ENCODE peak calls at places on chromosomes 3 and 15, in nine cellular contexts. One of them, this sample, is unnamed.

GRCh38 chr3:113287818-113288648 is 76.7 kb downstream of the BOC start:
- DNase-seq in GM23248: peak
- DNase-seq in kidney: no peak
- DNase-seq in neural progenitor cell: peak
- DNase-seq in mammary epithelial cell: peak
- DNase-seq in SK-N-SH: peak
- DNase-seq in HepG2: peak
- DNase-seq in endothelial cell of umbilical vein: peak
- DNase-seq in PC-3: peak
- DNase-seq in this sample: peak

GRCh38 chr3:10090181-10090580 is 17.9 kb downstream of the FANCD2OS start:
- DNase-seq in GM23248: no peak
- DNase-seq in kidney: no peak
- DNase-seq in neural progenitor cell: no peak
- DNase-seq in mammary epithelial cell: no peak
- DNase-seq in SK-N-SH: no peak
- DNase-seq in HepG2: no peak
- DNase-seq in endothelial cell of umbilical vein: no peak
- DNase-seq in PC-3: peak
- DNase-seq in this sample: no peak

GRCh38 chr15:57647071-57647790 is 55.5 kb downstream of the MYZAP start:
- DNase-seq in GM23248: peak
- DNase-seq in kidney: no peak
- DNase-seq in neural progenitor cell: no peak
- DNase-seq in mammary epithelial cell: no peak
- DNase-seq in SK-N-SH: no peak
- DNase-seq in HepG2: no peak
- DNase-seq in endothelial cell of umbilical vein: peak
- DNase-seq in PC-3: no peak
- DNase-seq in this sample: no peak

GRCh38 chr3:14130707-14131106 is 5.9 kb downstream of the TMEM43 start:
- DNase-seq in GM23248: no peak
- DNase-seq in kidney: no peak
- DNase-seq in neural progenitor cell: no peak
- DNase-seq in mammary epithelial cell: no peak
- DNase-seq in SK-N-SH: no peak
- DNase-seq in HepG2: no peak
- DNase-seq in endothelial cell of umbilical vein: no peak
- DNase-seq in PC-3: no peak
- DNase-seq in this sample: no peak

GRCh38 chr3:65890328-65890727 is 148.4 kb downstream of the MAGI1 start:
- DNase-seq in GM23248: no peak
- DNase-seq in kidney: no peak
- DNase-seq in neural progenitor cell: no peak
- DNase-seq in mammary epithelial cell: no peak
- DNase-seq in SK-N-SH: no peak
- DNase-seq in HepG2: no peak
- DNase-seq in endothelial cell of umbilical vein: no peak
- DNase-seq in PC-3: no peak
- DNase-seq in this sample: no peak

GRCh38 chr15:48373855-48374421 is 42.7 kb downstream of the DUT start:
- DNase-seq in GM23248: peak
- DNase-seq in kidney: no peak
- DNase-seq in neural progenitor cell: no peak
- DNase-seq in mammary epithelial cell: peak
- DNase-seq in SK-N-SH: no peak
- DNase-seq in HepG2: no peak
- DNase-seq in endothelial cell of umbilical vein: peak
- DNase-seq in PC-3: peak
- DNase-seq in this sample: peak

GRCh38 chr15:67143646-67144045 is 78.2 kb downstream of the SMAD3 start:
- DNase-seq in GM23248: no peak
- DNase-seq in kidney: no peak
- DNase-seq in neural progenitor cell: no peak
- DNase-seq in mammary epithelial cell: no peak
- DNase-seq in SK-N-SH: no peak
- DNase-seq in HepG2: no peak
- DNase-seq in endothelial cell of umbilical vein: no peak
- DNase-seq in PC-3: peak
- DNase-seq in this sample: no peak

GRCh38 chr3:134103470-134103869 is 73.7 kb upstream of the SLCO2A1 start:
- DNase-seq in GM23248: no peak
- DNase-seq in kidney: no peak
- DNase-seq in neural progenitor cell: no peak
- DNase-seq in mammary epithelial cell: no peak
- DNase-seq in SK-N-SH: no peak
- DNase-seq in HepG2: no peak
- DNase-seq in endothelial cell of umbilical vein: no peak
- DNase-seq in PC-3: no peak
- DNase-seq in this sample: no peak

GRCh38 chr15:63244976-63245645 is 32.3 kb upstream of the APH1B start:
- DNase-seq in GM23248: peak
- DNase-seq in kidney: no peak
- DNase-seq in neural progenitor cell: no peak
- DNase-seq in mammary epithelial cell: no peak
- DNase-seq in SK-N-SH: no peak
- DNase-seq in HepG2: no peak
- DNase-seq in endothelial cell of umbilical vein: peak
- DNase-seq in PC-3: no peak
- DNase-seq in this sample: no peak

GRCh38 chr15:58597943-58598828 is 151.3 kb downstream of the ADAM10 start:
- DNase-seq in GM23248: no peak
- DNase-seq in kidney: no peak
- DNase-seq in neural progenitor cell: no peak
- DNase-seq in mammary epithelial cell: no peak
- DNase-seq in SK-N-SH: no peak
- DNase-seq in HepG2: no peak
- DNase-seq in endothelial cell of umbilical vein: no peak
- DNase-seq in PC-3: no peak
- DNase-seq in this sample: no peak

GRCh38 chr15:96053039-96054021 is 277.2 kb upstream of the NR2F2 start:
- DNase-seq in GM23248: peak
- DNase-seq in kidney: peak
- DNase-seq in neural progenitor cell: peak
- DNase-seq in mammary epithelial cell: peak
- DNase-seq in SK-N-SH: peak
- DNase-seq in HepG2: peak
- DNase-seq in endothelial cell of umbilical vein: peak
- DNase-seq in PC-3: peak
- DNase-seq in this sample: no peak
- H3K9ac ChIP-seq in GM23248: no peak
- H3K9ac ChIP-seq in kidney: peak
- H3K9ac ChIP-seq in neural progenitor cell: no peak
- H3K9ac ChIP-seq in mammary epithelial cell: no peak
- H3K9ac ChIP-seq in SK-N-SH: no peak
- H3K9ac ChIP-seq in HepG2: peak
- H3K9ac ChIP-seq in endothelial cell of umbilical vein: no peak
- H3K9ac ChIP-seq in PC-3: peak
- H3K9ac ChIP-seq in this sample: peak

GRCh38 chr3:56826831-56827722 is 25.3 kb upstream of the ARHGEF3 start:
- DNase-seq in GM23248: peak
- DNase-seq in kidney: no peak
- DNase-seq in neural progenitor cell: no peak
- DNase-seq in mammary epithelial cell: peak
- DNase-seq in SK-N-SH: no peak
- DNase-seq in HepG2: peak
- DNase-seq in endothelial cell of umbilical vein: no peak
- DNase-seq in PC-3: peak
- DNase-seq in this sample: peak

GRCh38 chr3:56822501-56822900 is 20.8 kb upstream of the ARHGEF3 start:
- DNase-seq in GM23248: no peak
- DNase-seq in kidney: no peak
- DNase-seq in neural progenitor cell: no peak
- DNase-seq in mammary epithelial cell: no peak
- DNase-seq in SK-N-SH: no peak
- DNase-seq in HepG2: no peak
- DNase-seq in endothelial cell of umbilical vein: no peak
- DNase-seq in PC-3: no peak
- DNase-seq in this sample: no peak

GRCh38 chr3:56823984-56824703 is 22.4 kb upstream of the ARHGEF3 start:
- DNase-seq in GM23248: no peak
- DNase-seq in kidney: no peak
- DNase-seq in neural progenitor cell: no peak
- DNase-seq in mammary epithelial cell: no peak
- DNase-seq in SK-N-SH: no peak
- DNase-seq in HepG2: no peak
- DNase-seq in endothelial cell of umbilical vein: no peak
- DNase-seq in PC-3: no peak
- DNase-seq in this sample: no peak

GRCh38 chr3:56825579-56826438 is 24.1 kb upstream of the ARHGEF3 start:
- DNase-seq in GM23248: peak
- DNase-seq in kidney: no peak
- DNase-seq in neural progenitor cell: peak
- DNase-seq in mammary epithelial cell: no peak
- DNase-seq in SK-N-SH: no peak
- DNase-seq in HepG2: no peak
- DNase-seq in endothelial cell of umbilical vein: no peak
- DNase-seq in PC-3: no peak
- DNase-seq in this sample: no peak

DNA sequence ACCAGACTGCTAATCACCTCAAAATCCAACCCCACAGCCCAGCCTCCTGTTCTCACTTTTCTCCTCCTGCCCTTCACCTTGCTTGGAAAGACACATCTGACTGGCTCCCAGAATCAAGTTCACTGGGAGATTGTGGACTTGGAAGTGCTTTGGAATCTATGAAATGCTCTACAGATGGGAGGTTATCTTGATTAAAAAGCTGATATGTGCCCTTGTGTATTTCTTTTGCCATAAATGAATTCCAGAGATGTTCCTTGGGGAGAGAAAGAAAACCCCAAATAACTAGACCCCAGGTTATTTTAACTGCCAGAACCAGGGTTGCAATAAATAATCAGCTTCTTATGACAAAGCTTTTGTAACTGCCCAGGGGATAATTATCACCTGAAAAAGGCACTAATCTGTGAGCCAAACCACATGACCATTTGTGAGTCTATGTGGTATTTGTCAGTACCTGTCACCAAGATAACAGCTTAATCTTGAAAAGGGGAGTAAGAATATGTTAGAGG is 21.7 kb upstream of the ARHGEF3 start:
- DNase-seq in GM23248: no peak
- DNase-seq in kidney: no peak
- DNase-seq in neural progenitor cell: no peak
- DNase-seq in mammary epithelial cell: no peak
- DNase-seq in SK-N-SH: no peak
- DNase-seq in HepG2: no peak
- DNase-seq in endothelial cell of umbilical vein: no peak
- DNase-seq in PC-3: no peak
- DNase-seq in this sample: no peak
- H3K4me3 ChIP-seq in GM23248: no peak
- H3K4me3 ChIP-seq in kidney: no peak
- H3K4me3 ChIP-seq in neural progenitor cell: no peak
- H3K4me3 ChIP-seq in mammary epithelial cell: no peak
- H3K4me3 ChIP-seq in SK-N-SH: no peak
- H3K4me3 ChIP-seq in HepG2: no peak
- H3K4me3 ChIP-seq in endothelial cell of umbilical vein: no peak
- H3K4me3 ChIP-seq in PC-3: no peak
- H3K4me3 ChIP-seq in this sample: no peak

GRCh38 chr15:39581501-39582285 is 814 bp downstream of the THBS1 start:
- DNase-seq in GM23248: peak
- DNase-seq in kidney: peak
- DNase-seq in neural progenitor cell: peak
- DNase-seq in mammary epithelial cell: peak
- DNase-seq in SK-N-SH: peak
- DNase-seq in HepG2: peak
- DNase-seq in endothelial cell of umbilical vein: peak
- DNase-seq in PC-3: peak
- DNase-seq in this sample: peak

GRCh38 chr15:39583586-39584265 is 2.8 kb downstream of the THBS1 start:
- DNase-seq in GM23248: peak
- DNase-seq in kidney: peak
- DNase-seq in neural progenitor cell: peak
- DNase-seq in mammary epithelial cell: peak
- DNase-seq in SK-N-SH: peak
- DNase-seq in HepG2: peak
- DNase-seq in endothelial cell of umbilical vein: peak
- DNase-seq in PC-3: peak
- DNase-seq in this sample: peak

GRCh38 chr15:39582977-39583585 is 2.2 kb downstream of the THBS1 start:
- DNase-seq in GM23248: no peak
- DNase-seq in kidney: no peak
- DNase-seq in neural progenitor cell: no peak
- DNase-seq in mammary epithelial cell: peak
- DNase-seq in SK-N-SH: no peak
- DNase-seq in HepG2: no peak
- DNase-seq in endothelial cell of umbilical vein: peak
- DNase-seq in PC-3: no peak
- DNase-seq in this sample: peak

GRCh38 chr15:39580630-39581500 is at the start of gene THBS1:
- DNase-seq in GM23248: peak
- DNase-seq in kidney: peak
- DNase-seq in neural progenitor cell: peak
- DNase-seq in mammary epithelial cell: peak
- DNase-seq in SK-N-SH: peak
- DNase-seq in HepG2: peak
- DNase-seq in endothelial cell of umbilical vein: peak
- DNase-seq in PC-3: peak
- DNase-seq in this sample: peak

GRCh38 chr15:39582286-39582976 is 1.6 kb downstream of the THBS1 start:
- DNase-seq in GM23248: peak
- DNase-seq in kidney: peak
- DNase-seq in neural progenitor cell: no peak
- DNase-seq in mammary epithelial cell: peak
- DNase-seq in SK-N-SH: no peak
- DNase-seq in HepG2: no peak
- DNase-seq in endothelial cell of umbilical vein: peak
- DNase-seq in PC-3: peak
- DNase-seq in this sample: peak
- H3K9ac ChIP-seq in GM23248: peak
- H3K9ac ChIP-seq in kidney: peak
- H3K9ac ChIP-seq in neural progenitor cell: no peak
- H3K9ac ChIP-seq in mammary epithelial cell: peak
- H3K9ac ChIP-seq in SK-N-SH: peak
- H3K9ac ChIP-seq in HepG2: peak
- H3K9ac ChIP-seq in endothelial cell of umbilical vein: peak
- H3K9ac ChIP-seq in PC-3: peak
- H3K9ac ChIP-seq in this sample: peak

GRCh38 chr15:33671456-33671855 is 296.8 kb upstream of the CHRM5 start:
- DNase-seq in GM23248: no peak
- DNase-seq in kidney: no peak
- DNase-seq in neural progenitor cell: no peak
- DNase-seq in mammary epithelial cell: no peak
- DNase-seq in SK-N-SH: no peak
- DNase-seq in HepG2: no peak
- DNase-seq in endothelial cell of umbilical vein: no peak
- DNase-seq in PC-3: no peak
- DNase-seq in this sample: no peak

GRCh38 chr15:33675246-33675645 is 293.1 kb upstream of the CHRM5 start:
- DNase-seq in GM23248: peak
- DNase-seq in kidney: no peak
- DNase-seq in neural progenitor cell: peak
- DNase-seq in mammary epithelial cell: peak
- DNase-seq in SK-N-SH: peak
- DNase-seq in HepG2: no peak
- DNase-seq in endothelial cell of umbilical vein: peak
- DNase-seq in PC-3: peak
- DNase-seq in this sample: peak

DNA sequence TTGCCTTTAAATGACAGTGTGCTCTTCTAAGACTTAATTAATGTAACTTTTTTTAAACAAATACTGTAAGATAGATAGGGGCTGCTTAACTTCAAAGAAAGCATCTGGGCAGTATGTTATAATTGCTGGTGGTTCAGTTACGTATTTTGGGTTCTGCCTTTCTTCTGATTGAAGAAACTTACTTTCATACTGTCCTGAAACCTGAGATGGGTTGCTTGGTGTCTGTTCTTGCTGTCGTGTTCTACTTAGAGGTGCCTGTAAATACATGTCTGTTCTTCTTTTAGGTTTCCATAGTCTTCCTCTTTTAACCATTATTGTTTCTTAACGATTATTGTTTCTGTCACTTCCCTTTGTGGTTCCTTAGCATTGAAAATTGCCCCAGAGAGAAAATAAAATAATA is 297.7 kb upstream of the CHRM5 start:
- DNase-seq in GM23248: no peak
- DNase-seq in kidney: no peak
- DNase-seq in neural progenitor cell: no peak
- DNase-seq in mammary epithelial cell: no peak
- DNase-seq in SK-N-SH: no peak
- DNase-seq in HepG2: no peak
- DNase-seq in endothelial cell of umbilical vein: no peak
- DNase-seq in PC-3: no peak
- DNase-seq in this sample: no peak
- H3K4me3 ChIP-seq in GM23248: no peak
- H3K4me3 ChIP-seq in kidney: no peak
- H3K4me3 ChIP-seq in neural progenitor cell: no peak
- H3K4me3 ChIP-seq in mammary epithelial cell: no peak
- H3K4me3 ChIP-seq in SK-N-SH: no peak
- H3K4me3 ChIP-seq in HepG2: no peak
- H3K4me3 ChIP-seq in endothelial cell of umbilical vein: no peak
- H3K4me3 ChIP-seq in PC-3: no peak
- H3K4me3 ChIP-seq in this sample: no peak

This sample was measured in adipocyte.